ENCODE peak calls at places on chromosome 21, in five cellular contexts. T is suprapubic skin; Z is right atrium auricular region; F is CD8-positive, alpha-beta memory T cell; M is DND-41. L is an unnamed sample.

GRCh38 chr21:37060296-37060695 is 12.6 kb downstream of the PIGP start:
- DNase-seq in T (no peak), Z (peak; percentile 68), F (no peak), M (peak; percentile 21), L (no peak)

GRCh38 chr21:42481169-42481568 is 14.9 kb downstream of the RSPH1 start:
- DNase-seq in T (no peak), Z (no peak), F (no peak), M (no peak), L (no peak)

GRCh38 chr21:42632336-42632751 is 21.1 kb upstream of the PDE9A start:
- DNase-seq in T (peak; percentile 52), Z (no peak), F (no peak), M (no peak), L (no peak)

GRCh38 chr21:28106370-28106890 is 886.2 kb downstream of the LTN1 start:
- DNase-seq in T (no peak), Z (no peak), F (no peak), M (no peak), L (no peak)

GRCh38 chr21:15001113-15001512 is 63.7 kb downstream of the NRIP1 start:
- DNase-seq in T (no peak), Z (no peak), F (no peak), M (no peak), L (no peak)

GRCh38 chr21:30733026-30733425 is 14.0 kb downstream of the KRTAP21-2 start:
- DNase-seq in T (no peak), Z (no peak), F (no peak), M (no peak), L (no peak)

GRCh38 chr21:38359090-38359489 is 102.3 kb downstream of the KCNJ15 start:
- DNase-seq in T (no peak), Z (peak; percentile 40), F (no peak), M (no peak), L (no peak)

GRCh38 chr21:25636727-25637126 is 2.3 kb upstream of the JAM2 start:
- DNase-seq in T (no peak), Z (no peak), F (no peak), M (no peak), L (peak; percentile 4)

GRCh38 chr21:15283138-15283537 is 218.3 kb upstream of the NRIP1 start:
- DNase-seq in T (no peak), Z (no peak), F (no peak), M (no peak), L (no peak)

GRCh38 chr21:36909901-36910561 is 56.4 kb downstream of the HLCS start:
- DNase-seq in T (no peak), Z (peak; percentile 30), F (no peak), M (no peak), L (no peak)

GRCh38 chr21:39474545-39474944 is 22.8 kb downstream of the SH3BGR start:
- DNase-seq in T (no peak), Z (no peak), F (no peak), M (no peak), L (no peak)

GRCh38 chr21:35256468-35256988 is 207.4 kb upstream of the RUNX1 start:
- DNase-seq in T (peak; percentile 76), Z (peak; percentile 90), F (no peak), M (no peak), L (no peak)

GRCh38 chr21:32256873-32257620 is 21.8 kb downstream of the MIS18A start:
- DNase-seq in T (peak; percentile 90), Z (peak; percentile 86), F (no peak), M (no peak), L (no peak)

GRCh38 chr21:42587036-42587435 is 66.4 kb upstream of the PDE9A start:
- DNase-seq in T (peak; percentile 39), Z (no peak), F (no peak), M (no peak), L (no peak)

GRCh38 chr21:20443558-20444155 is 554.6 kb upstream of the NCAM2 start:
- DNase-seq in T (no peak), Z (no peak), F (no peak), M (no peak), L (no peak)

GRCh38 chr21:39952265-39952664 is 85.0 kb downstream of the PCP4 start:
- DNase-seq in T (no peak), Z (no peak), F (no peak), M (no peak), L (no peak)

GRCh38 chr21:25573409-25574206 is 33.7 kb downstream of the MRPL39 start:
- DNase-seq in T (no peak), Z (no peak), F (peak; percentile 13), M (peak; percentile 76), L (peak; percentile 75)

GRCh38 chr21:33364830-33365229 is 38.4 kb upstream of the IFNGR2 start:
- DNase-seq in T (no peak), Z (no peak), F (no peak), M (no peak), L (no peak)

GRCh38 chr21:33368124-33368523 is 35.1 kb upstream of the IFNGR2 start:
- DNase-seq in T (no peak), Z (no peak), F (no peak), M (no peak), L (no peak)

GRCh38 chr21:33369586-33369985 is 33.6 kb upstream of the IFNGR2 start:
- DNase-seq in T (no peak), Z (no peak), F (no peak), M (no peak), L (no peak)

GRCh38 chr21:33368576-33368975 is 34.6 kb upstream of the IFNGR2 start:
- DNase-seq in T (no peak), Z (no peak), F (no peak), M (no peak), L (no peak)

GRCh38 chr21:33367309-33367973 is 35.8 kb upstream of the IFNGR2 start:
- DNase-seq in T (no peak), Z (no peak), F (no peak), M (peak; percentile 42), L (no peak)
- H3K4me3 ChIP-seq in T (no peak overlapping the region), Z (no peak overlapping the region), F (no peak overlapping the region), M (no peak overlapping the region), L (no peak overlapping the region)

GRCh38 chr21:43688906-43689305 is 29.5 kb downstream of the RRP1B start:
- DNase-seq in T (no peak), Z (no peak), F (no peak), M (no peak), L (no peak)
- H3K36me3 ChIP-seq in T (peaks cover 97% of the 10 kb centered on the region), Z (peaks cover 86% of the 10 kb centered on the region), F (peaks cover 52% of the 10 kb centered on the region), M (peaks cover 97% of the 10 kb centered on the region), L (peaks cover 86% of the 10 kb centered on the region)

GRCh38 chr21:29208044-29208665 is 77.7 kb downstream of the MAP3K7CL start:
- DNase-seq in T (no peak), Z (no peak), F (no peak), M (no peak), L (no peak)
- H3K27ac ChIP-seq in T (no peak overlapping the region), Z (peak overlapping the region; percentile 6), F (no peak overlapping the region), M (no peak overlapping the region), L (no peak overlapping the region)

GRCh38 chr21:44352253-44352860 is 1.1 kb upstream of the TRPM2 start:
- DNase-seq in T (peak; percentile 49), Z (no peak), F (no peak), M (no peak), L (no peak)

GRCh38 chr21:44350773-44351481 is 2.5 kb upstream of the TRPM2 start:
- DNase-seq in T (peak; percentile 57), Z (no peak), F (no peak), M (no peak), L (no peak)

GRCh38 chr21:44349847-44350772 is 3.3 kb upstream of the TRPM2 start:
- DNase-seq in T (peak; percentile 55), Z (no peak), F (no peak), M (no peak), L (no peak)

GRCh38 chr21:44353200-44353970 is at the start of gene TRPM2:
- DNase-seq in T (peak; percentile 64), Z (no peak), F (no peak), M (peak; percentile 83), L (no peak)

GRCh38 chr21:44351535-44352252 is 1.7 kb upstream of the TRPM2 start:
- DNase-seq in T (peak; percentile 62), Z (no peak), F (no peak), M (no peak), L (no peak)
- H3K4me3 ChIP-seq in T (no peak overlapping the region), Z (no peak overlapping the region), F (no peak overlapping the region), M (no peak overlapping the region), L (no peak overlapping the region)

DNA sequence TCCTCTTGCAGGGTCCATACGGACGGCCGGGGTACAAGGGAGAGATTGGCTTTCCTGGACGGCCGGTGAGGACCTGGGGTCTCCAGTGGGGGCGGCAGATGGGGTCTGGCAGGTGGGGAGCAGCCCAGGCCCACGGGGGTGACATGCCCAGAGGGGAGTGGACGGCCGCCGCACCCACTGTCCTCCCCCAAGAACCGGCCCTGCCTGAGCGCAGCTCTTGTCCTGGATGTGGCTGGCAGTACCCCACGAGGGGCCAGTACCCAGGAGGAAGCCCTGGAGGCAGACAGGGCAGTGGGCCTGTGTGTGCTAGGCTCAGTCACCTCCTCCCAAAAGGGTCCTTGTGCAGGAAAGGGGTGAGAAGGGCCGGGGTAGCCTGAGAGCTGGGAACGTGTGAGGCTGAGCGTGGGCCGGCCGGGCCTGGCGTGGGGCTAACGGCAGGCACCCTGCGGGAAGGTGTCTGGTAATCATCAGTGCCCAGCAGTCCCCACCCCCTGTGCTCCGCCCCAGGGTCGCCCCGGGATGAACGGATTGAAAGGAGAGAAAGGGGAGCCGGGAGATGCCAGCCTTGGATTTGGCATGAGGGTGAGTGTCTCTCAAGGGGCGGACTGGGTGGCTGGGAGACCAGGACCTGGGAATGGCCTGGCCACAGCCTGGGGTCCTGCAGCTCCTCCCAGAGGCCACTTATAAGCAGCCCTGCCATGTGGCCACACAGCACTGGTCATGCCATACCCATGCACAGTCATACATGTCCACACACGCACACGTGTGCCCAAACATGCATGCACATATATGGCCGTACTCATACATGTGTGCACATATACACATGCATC is 47.2 kb downstream of the SLC19A1 start:
- DNase-seq in T (peak; percentile 37), Z (no peak), F (no peak), M (no peak), L (no peak)
- H3K36me3 ChIP-seq in T (peaks cover 70% of the 10 kb centered on the region), Z (peaks cover 59% of the 10 kb centered on the region), F (no peaks in the 10 kb centered on the region), M (no peaks in the 10 kb centered on the region), L (no peaks in the 10 kb centered on the region)

GRCh38 chr21:17105972-17106371 is 406.9 kb upstream of the CXADR start:
- DNase-seq in T (no peak), Z (no peak), F (no peak), M (no peak), L (no peak)
- H3K27ac ChIP-seq in T (no peak overlapping the region), Z (no peak overlapping the region), F (no peak overlapping the region), M (no peak overlapping the region), L (no peak overlapping the region)